ENCODE peak calls at places on chromosome 11, in four cellular contexts. One of them, this sample, is unnamed.

GRCh38 chr11:68256331-68256741 is 15.4 kb downstream of the C11orf24 start:
- DNase-seq in RWPE1: no peak
- DNase-seq in fibroblast of lung: no peak
- DNase-seq in epithelial cell of esophagus: no peak
- DNase-seq in this sample: no peak

GRCh38 chr11:75578977-75579376 is 16.9 kb downstream of the SERPINH1 start:
- DNase-seq in fibroblast of lung: no peak
- DNase-seq in RWPE1: no peak
- DNase-seq in epithelial cell of esophagus: no peak
- DNase-seq in this sample: no peak

GRCh38 chr11:67732045-67732787 is 57.8 kb upstream of the ALDH3B2 start:
- DNase-seq in RWPE1: peak; percentile 18
- DNase-seq in epithelial cell of esophagus: no peak
- DNase-seq in fibroblast of lung: no peak
- DNase-seq in this sample: no peak

GRCh38 chr11:86469491-86470388 is 95.1 kb downstream of the CCDC81 start:
- DNase-seq in fibroblast of lung: no peak
- DNase-seq in RWPE1: no peak
- DNase-seq in epithelial cell of esophagus: peak; percentile 35
- DNase-seq in this sample: no peak

GRCh38 chr11:33829430-33830141 is 55.3 kb upstream of the FBXO3 start:
- DNase-seq in epithelial cell of esophagus: peak; percentile 73
- DNase-seq in RWPE1: peak; percentile 72
- DNase-seq in fibroblast of lung: peak; percentile 83
- DNase-seq in this sample: peak; percentile 77

GRCh38 chr11:2097356-2097997 is 41.7 kb downstream of the IGF2 start:
- DNase-seq in RWPE1: no peak
- DNase-seq in epithelial cell of esophagus: peak; percentile 58
- DNase-seq in fibroblast of lung: peak; percentile 94
- DNase-seq in this sample: peak; percentile 71

GRCh38 chr11:57131080-57131790 is 50.5 kb upstream of the LRRC55 start:
- DNase-seq in fibroblast of lung: peak; percentile 10
- DNase-seq in epithelial cell of esophagus: peak; percentile 69
- DNase-seq in RWPE1: no peak
- DNase-seq in this sample: peak; percentile 57

GRCh38 chr11:116387623-116388022 is 385.2 kb downstream of the BUD13 start:
- DNase-seq in epithelial cell of esophagus: no peak
- DNase-seq in RWPE1: no peak
- DNase-seq in fibroblast of lung: no peak
- DNase-seq in this sample: no peak

GRCh38 chr11:61749607-61750217 is 2.7 kb upstream of the MYRF start:
- DNase-seq in RWPE1: no peak
- DNase-seq in epithelial cell of esophagus: no peak
- DNase-seq in fibroblast of lung: no peak
- DNase-seq in this sample: no peak

GRCh38 chr11:36564376-36565032 is 3.3 kb upstream of the RAG1 start:
- DNase-seq in RWPE1: peak; percentile 30
- DNase-seq in fibroblast of lung: peak; percentile 77
- DNase-seq in epithelial cell of esophagus: peak; percentile 65
- DNase-seq in this sample: peak; percentile 71

GRCh38 chr11:36566407-36567053 is 1.3 kb upstream of the RAG1 start:
- DNase-seq in epithelial cell of esophagus: no peak
- DNase-seq in RWPE1: no peak
- DNase-seq in fibroblast of lung: no peak
- DNase-seq in this sample: no peak

GRCh38 chr11:36567684-36568083 is at the start of gene RAG1:
- DNase-seq in fibroblast of lung: no peak
- DNase-seq in RWPE1: no peak
- DNase-seq in epithelial cell of esophagus: no peak
- DNase-seq in this sample: no peak

GRCh38 chr11:36565033-36565610 is 2.7 kb upstream of the RAG1 start:
- DNase-seq in RWPE1: no peak
- DNase-seq in fibroblast of lung: no peak
- DNase-seq in epithelial cell of esophagus: no peak
- DNase-seq in this sample: no peak

DNA sequence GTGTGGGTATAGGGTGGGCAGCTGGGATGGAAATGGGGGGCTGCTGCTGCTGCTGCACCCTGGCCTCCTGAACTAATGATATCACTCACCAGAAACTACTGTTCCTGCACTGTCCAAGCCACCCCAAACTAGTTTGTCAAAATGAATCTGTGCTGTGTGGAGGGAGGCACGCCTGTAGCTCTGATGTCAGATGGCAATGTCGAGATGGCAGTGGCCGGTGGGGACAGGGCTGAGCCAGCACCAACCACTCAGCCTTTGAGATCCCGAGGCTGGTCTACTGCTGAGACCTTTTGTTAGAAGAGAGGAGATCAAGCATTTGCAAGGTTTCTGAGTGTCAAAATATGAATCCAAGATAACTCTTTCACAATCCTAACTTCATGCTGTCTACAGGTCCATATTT is 1.3 kb downstream of the RAG1 start:
- DNase-seq in RWPE1: no peak
- DNase-seq in epithelial cell of esophagus: no peak
- DNase-seq in fibroblast of lung: no peak
- DNase-seq in this sample: no peak
- TF ChIP-seq CTCF in RWPE1: no peak
- TF ChIP-seq CTCF in epithelial cell of esophagus: no peak
- TF ChIP-seq CTCF in fibroblast of lung: no peak
- TF ChIP-seq CTCF in this sample: no peak

DNA sequence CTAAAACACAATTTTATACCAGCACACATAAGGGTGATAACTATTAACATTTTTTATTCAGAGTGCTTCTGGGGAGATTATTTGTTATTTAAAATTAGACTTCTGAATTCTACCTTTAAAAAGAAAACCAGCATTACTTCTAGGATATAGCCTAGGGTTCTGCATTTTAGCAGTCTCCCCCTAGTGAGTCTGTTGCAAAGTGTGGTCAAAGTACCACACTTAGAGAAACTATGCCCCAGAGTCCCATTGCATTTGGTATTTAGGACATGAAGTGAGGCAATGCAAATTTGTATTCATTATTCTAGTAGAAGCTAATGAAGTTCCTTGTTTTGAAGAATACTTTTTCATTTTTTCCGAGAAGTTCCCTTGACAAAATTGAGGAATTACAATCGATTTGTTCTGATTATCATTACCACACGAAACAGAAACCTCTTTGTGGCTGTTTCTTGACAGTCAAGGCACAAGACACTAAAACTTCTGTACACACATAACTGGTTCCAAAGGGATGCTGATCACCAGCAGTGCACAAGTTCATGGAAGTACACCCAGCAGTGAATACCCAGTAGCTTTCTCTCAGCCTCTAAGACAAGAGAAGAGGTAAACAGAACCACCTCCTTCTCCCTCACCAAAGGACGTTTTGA is 27.4 kb upstream of the CCDC34 start:
- DNase-seq in RWPE1: no peak
- DNase-seq in epithelial cell of esophagus: no peak
- DNase-seq in fibroblast of lung: no peak
- DNase-seq in this sample: no peak
- TF ChIP-seq CTCF in RWPE1: no peak
- TF ChIP-seq CTCF in epithelial cell of esophagus: no peak
- TF ChIP-seq CTCF in fibroblast of lung: no peak
- TF ChIP-seq CTCF in this sample: no peak

GRCh38 chr11:32232516-32232915 is 141.6 kb downstream of the RCN1 start:
- DNase-seq in fibroblast of lung: no peak
- DNase-seq in epithelial cell of esophagus: no peak
- DNase-seq in RWPE1: no peak
- DNase-seq in this sample: no peak

GRCh38 chr11:32229566-32230240 is 138.8 kb downstream of the RCN1 start:
- DNase-seq in RWPE1: no peak
- DNase-seq in fibroblast of lung: no peak
- DNase-seq in epithelial cell of esophagus: no peak
- DNase-seq in this sample: no peak

GRCh38 chr11:32233276-32233675 is 142.4 kb downstream of the RCN1 start:
- DNase-seq in fibroblast of lung: no peak
- DNase-seq in epithelial cell of esophagus: no peak
- DNase-seq in RWPE1: no peak
- DNase-seq in this sample: no peak

GRCh38 chr11:32233928-32234327 is 143.1 kb downstream of the RCN1 start:
- DNase-seq in fibroblast of lung: no peak
- DNase-seq in epithelial cell of esophagus: no peak
- DNase-seq in RWPE1: no peak
- DNase-seq in this sample: no peak

DNA sequence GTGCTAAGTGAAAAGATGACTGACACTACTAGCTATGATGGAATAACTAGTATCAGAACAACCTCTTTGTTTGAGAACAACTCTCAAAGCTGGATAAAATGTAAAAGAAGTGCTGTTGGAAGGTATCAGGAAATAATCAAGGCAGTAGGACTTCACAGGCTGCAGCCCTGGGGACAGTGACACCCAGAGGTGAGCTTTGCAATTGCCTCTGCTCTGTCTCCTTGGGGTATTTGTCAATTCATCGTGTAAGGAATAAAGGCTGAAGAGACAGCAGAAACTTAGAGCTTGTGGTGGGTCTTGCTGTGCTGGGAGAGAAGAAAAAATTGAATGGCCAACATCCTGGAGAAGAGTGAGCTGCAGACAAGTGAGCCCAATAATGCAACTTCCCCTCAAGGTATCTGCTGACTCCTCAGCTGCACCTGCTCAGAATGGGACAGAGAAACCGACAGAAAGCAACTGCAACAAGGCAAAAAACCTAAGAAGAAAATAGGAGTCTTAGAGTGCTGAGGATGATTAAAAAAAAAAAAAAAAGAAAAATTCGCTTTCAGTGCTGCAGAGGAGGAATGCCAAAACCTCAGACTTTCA is 141.1 kb downstream of the RCN1 start:
- DNase-seq in RWPE1: peak; percentile 36
- DNase-seq in epithelial cell of esophagus: peak; percentile 50
- DNase-seq in fibroblast of lung: peak; percentile 14
- DNase-seq in this sample: peak; percentile 48
- TF ChIP-seq CTCF in RWPE1: peak; percentile 45
- TF ChIP-seq CTCF in epithelial cell of esophagus: peak; percentile 76
- TF ChIP-seq CTCF in fibroblast of lung: peak; percentile 77
- TF ChIP-seq CTCF in this sample: peak; percentile 69

GRCh38 chr11:19739872-19740271 is 27.2 kb downstream of the NAV2 start:
- DNase-seq in RWPE1: no peak
- DNase-seq in epithelial cell of esophagus: no peak
- DNase-seq in fibroblast of lung: peak; percentile 39
- DNase-seq in this sample: no peak
- TF ChIP-seq CTCF in RWPE1: no peak
- TF ChIP-seq CTCF in epithelial cell of esophagus: no peak
- TF ChIP-seq CTCF in fibroblast of lung: peak; percentile 48
- TF ChIP-seq CTCF in this sample: no peak

GRCh38 chr11:129595043-129595962 is 219.7 kb downstream of the BARX2 start:
- DNase-seq in fibroblast of lung: no peak
- DNase-seq in RWPE1: no peak
- DNase-seq in epithelial cell of esophagus: no peak
- DNase-seq in this sample: no peak
- TF ChIP-seq CTCF in fibroblast of lung: no peak
- TF ChIP-seq CTCF in RWPE1: no peak
- TF ChIP-seq CTCF in epithelial cell of esophagus: no peak
- TF ChIP-seq CTCF in this sample: no peak

DNA sequence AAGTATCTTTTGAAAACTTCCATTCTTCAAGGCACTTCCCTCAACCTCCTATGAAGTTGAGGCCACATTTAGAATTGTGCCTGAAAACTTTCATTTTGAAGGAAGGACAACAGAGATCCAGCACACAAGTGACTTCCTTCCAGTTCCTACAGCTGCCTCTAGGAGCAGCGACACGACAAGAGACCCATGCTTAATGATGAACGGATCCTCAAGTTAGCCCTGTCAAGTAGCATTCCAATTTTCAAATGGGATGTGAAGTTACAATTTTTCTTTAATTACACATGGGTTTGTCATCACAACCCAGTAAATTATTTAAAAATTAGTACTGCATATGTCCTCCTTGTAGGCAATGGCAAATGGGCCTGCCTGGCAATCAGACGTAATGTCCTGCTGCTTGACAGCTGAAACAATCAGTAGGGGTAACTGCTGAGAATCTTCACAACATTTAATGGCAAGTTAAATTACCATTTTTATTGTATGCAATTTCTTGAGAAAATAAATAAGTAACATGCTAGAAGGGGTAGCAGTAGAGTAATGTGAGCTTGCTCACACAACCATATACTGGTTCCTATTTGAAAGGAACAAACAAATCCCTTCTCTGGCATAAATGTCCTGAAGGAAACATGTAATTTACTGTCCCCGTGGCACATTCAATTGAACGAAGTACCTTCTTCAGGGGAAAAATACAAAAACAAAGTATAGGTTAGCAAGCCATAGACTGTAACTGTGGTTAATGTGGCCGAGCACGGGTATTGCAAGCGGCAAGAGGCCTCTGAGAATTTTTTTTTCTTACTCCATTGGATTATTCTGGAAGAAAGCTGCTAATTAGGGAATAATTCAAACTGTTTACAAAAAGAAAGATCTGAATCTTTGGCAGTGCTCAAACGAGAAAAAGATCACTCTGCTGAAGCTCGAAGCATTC is 288.3 kb downstream of the CADM1 start:
- DNase-seq in epithelial cell of esophagus: peak; percentile 23
- DNase-seq in RWPE1: no peak
- DNase-seq in fibroblast of lung: no peak
- DNase-seq in this sample: peak; percentile 25
- TF ChIP-seq CTCF in epithelial cell of esophagus: peak; percentile 54
- TF ChIP-seq CTCF in RWPE1: peak; percentile 17
- TF ChIP-seq CTCF in fibroblast of lung: peak; percentile 44
- TF ChIP-seq CTCF in this sample: peak; percentile 18

DNA sequence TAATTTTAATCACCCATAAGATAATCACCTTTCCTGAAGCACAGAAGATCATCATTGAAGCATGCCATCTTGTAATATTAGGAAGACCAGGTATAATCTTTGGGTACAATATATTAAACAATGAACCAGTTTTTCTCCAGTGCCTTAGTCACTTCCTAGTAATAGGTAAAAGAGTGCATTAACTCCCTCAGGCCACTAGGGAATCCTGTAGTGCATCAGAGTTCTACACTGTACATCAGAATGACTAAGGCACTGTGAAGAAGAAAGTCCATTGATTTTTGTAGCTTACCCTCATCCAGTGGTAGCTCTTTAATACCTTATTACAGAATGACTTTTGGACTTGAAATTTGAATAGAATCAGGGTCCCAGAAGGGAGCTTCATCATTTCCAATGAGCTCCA is 4.5 kb downstream of the C11orf87 start:
- DNase-seq in fibroblast of lung: no peak
- DNase-seq in RWPE1: no peak
- DNase-seq in epithelial cell of esophagus: peak; percentile 70
- DNase-seq in this sample: peak; percentile 34
- TF ChIP-seq CTCF in fibroblast of lung: peak; percentile 7
- TF ChIP-seq CTCF in RWPE1: no peak
- TF ChIP-seq CTCF in epithelial cell of esophagus: peak; percentile 50
- TF ChIP-seq CTCF in this sample: peak; percentile 16

GRCh38 chr11:16613401-16614381 is 124.8 kb upstream of the C11orf58 start:
- DNase-seq in fibroblast of lung: peak; percentile 87
- DNase-seq in RWPE1: peak; percentile 73
- DNase-seq in epithelial cell of esophagus: peak; percentile 85
- DNase-seq in this sample: peak; percentile 84
- TF ChIP-seq CTCF in fibroblast of lung: peak; percentile 90
- TF ChIP-seq CTCF in RWPE1: peak; percentile 90
- TF ChIP-seq CTCF in epithelial cell of esophagus: peak; percentile 91
- TF ChIP-seq CTCF in this sample: peak; percentile 95